ENCODE peak calls at places on chromosome 7, in six cellular contexts. One of them, this sample, is unnamed.

GRCh38 chr7:20482071-20482470 is 133.4 kb upstream of the ABCB5 start:
- DNase-seq in KG1: no peak
- DNase-seq in RKO: no peak
- DNase-seq in KBM-7: no peak
- DNase-seq in astrocyte of the spinal cord: peak
- DNase-seq in lower lobe of right lung: no peak
- DNase-seq in this sample: no peak

GRCh38 chr7:156145184-156145583 is 332.9 kb upstream of the SHH start:
- DNase-seq in KG1: no peak
- DNase-seq in RKO: no peak
- DNase-seq in KBM-7: no peak
- DNase-seq in astrocyte of the spinal cord: no peak
- DNase-seq in lower lobe of right lung: no peak
- DNase-seq in this sample: no peak

GRCh38 chr7:151687523-151688235 is 168.0 kb upstream of the RHEB start:
- DNase-seq in KG1: no peak
- DNase-seq in RKO: peak
- DNase-seq in KBM-7: peak
- DNase-seq in astrocyte of the spinal cord: peak
- DNase-seq in lower lobe of right lung: peak
- DNase-seq in this sample: no peak

GRCh38 chr7:116239434-116239833 is 29.1 kb downstream of the TES start:
- DNase-seq in KG1: no peak
- DNase-seq in RKO: no peak
- DNase-seq in KBM-7: no peak
- DNase-seq in astrocyte of the spinal cord: no peak
- DNase-seq in lower lobe of right lung: no peak
- DNase-seq in this sample: no peak

GRCh38 chr7:145902123-145902522 is 214.5 kb upstream of the CNTNAP2 start:
- DNase-seq in KG1: no peak
- DNase-seq in RKO: no peak
- DNase-seq in KBM-7: no peak
- DNase-seq in astrocyte of the spinal cord: no peak
- DNase-seq in lower lobe of right lung: no peak
- DNase-seq in this sample: no peak

GRCh38 chr7:129752760-129753159 is 141.2 kb downstream of the NRF1 start:
- DNase-seq in KG1: no peak
- DNase-seq in RKO: no peak
- DNase-seq in KBM-7: no peak
- DNase-seq in astrocyte of the spinal cord: no peak
- DNase-seq in lower lobe of right lung: no peak
- DNase-seq in this sample: no peak

GRCh38 chr7:45924283-45924682 is 3.2 kb upstream of the IGFBP3 start:
- DNase-seq in KG1: no peak
- DNase-seq in RKO: peak
- DNase-seq in KBM-7: no peak
- DNase-seq in astrocyte of the spinal cord: peak
- DNase-seq in lower lobe of right lung: no peak
- DNase-seq in this sample: no peak

GRCh38 chr7:98852826-98853225 is 17.0 kb downstream of the TMEM130 start:
- DNase-seq in KG1: no peak
- DNase-seq in RKO: no peak
- DNase-seq in KBM-7: no peak
- DNase-seq in astrocyte of the spinal cord: no peak
- DNase-seq in lower lobe of right lung: no peak
- DNase-seq in this sample: no peak

GRCh38 chr7:139321071-139321745 is 19.9 kb upstream of the FMC1 start:
- DNase-seq in KG1: no peak
- DNase-seq in RKO: peak
- DNase-seq in KBM-7: peak
- DNase-seq in astrocyte of the spinal cord: no peak
- DNase-seq in lower lobe of right lung: no peak
- DNase-seq in this sample: no peak

GRCh38 chr7:28217161-28217560 is 36.6 kb upstream of the JAZF1 start:
- DNase-seq in KG1: no peak
- DNase-seq in RKO: no peak
- DNase-seq in KBM-7: no peak
- DNase-seq in astrocyte of the spinal cord: no peak
- DNase-seq in lower lobe of right lung: no peak
- DNase-seq in this sample: no peak

GRCh38 chr7:28533731-28534531 is 121.6 kb downstream of the CREB5 start:
- DNase-seq in KG1: no peak
- DNase-seq in RKO: no peak
- DNase-seq in KBM-7: no peak
- DNase-seq in astrocyte of the spinal cord: peak
- DNase-seq in lower lobe of right lung: no peak
- DNase-seq in this sample: peak

GRCh38 chr7:95718556-95719410 is 53.6 kb upstream of the DYNC1I1 start:
- DNase-seq in KG1: no peak
- DNase-seq in RKO: peak
- DNase-seq in KBM-7: peak
- DNase-seq in astrocyte of the spinal cord: peak
- DNase-seq in lower lobe of right lung: no peak
- DNase-seq in this sample: peak

GRCh38 chr7:141697211-141697871 is 4.6 kb downstream of the DENND11 start:
- DNase-seq in KG1: no peak
- DNase-seq in RKO: peak
- DNase-seq in KBM-7: no peak
- DNase-seq in astrocyte of the spinal cord: peak
- DNase-seq in lower lobe of right lung: no peak
- DNase-seq in this sample: peak

GRCh38 chr7:155790666-155791065 is 21.6 kb downstream of the SHH start:
- DNase-seq in KG1: no peak
- DNase-seq in RKO: no peak
- DNase-seq in KBM-7: no peak
- DNase-seq in astrocyte of the spinal cord: no peak
- DNase-seq in lower lobe of right lung: no peak
- DNase-seq in this sample: no peak

GRCh38 chr7:130221341-130221740 is 13.7 kb downstream of the SSMEM1 start:
- DNase-seq in KG1: no peak
- DNase-seq in RKO: no peak
- DNase-seq in KBM-7: no peak
- DNase-seq in astrocyte of the spinal cord: no peak
- DNase-seq in lower lobe of right lung: no peak
- DNase-seq in this sample: no peak

GRCh38 chr7:83677180-83677866 is 28.4 kb upstream of the SEMA3E start:
- DNase-seq in KG1: no peak
- DNase-seq in RKO: peak
- DNase-seq in KBM-7: no peak
- DNase-seq in astrocyte of the spinal cord: peak
- DNase-seq in lower lobe of right lung: no peak
- DNase-seq in this sample: no peak

GRCh38 chr7:22287412-22287811 is 69.5 kb downstream of the RAPGEF5 start:
- DNase-seq in KG1: no peak
- DNase-seq in RKO: no peak
- DNase-seq in KBM-7: no peak
- DNase-seq in astrocyte of the spinal cord: no peak
- DNase-seq in lower lobe of right lung: no peak
- DNase-seq in this sample: no peak

GRCh38 chr7:154867068-154867467 is 135.9 kb downstream of the PAXIP1 start:
- DNase-seq in KG1: no peak
- DNase-seq in RKO: no peak
- DNase-seq in KBM-7: no peak
- DNase-seq in astrocyte of the spinal cord: no peak
- DNase-seq in lower lobe of right lung: no peak
- DNase-seq in this sample: no peak

GRCh38 chr7:7934127-7934526 is 34.5 kb upstream of the GLCCI1 start:
- DNase-seq in KG1: no peak
- DNase-seq in RKO: no peak
- DNase-seq in KBM-7: no peak
- DNase-seq in astrocyte of the spinal cord: no peak
- DNase-seq in lower lobe of right lung: no peak
- DNase-seq in this sample: no peak

GRCh38 chr7:106730021-106730420 is 69.1 kb upstream of the CCDC71L start:
- DNase-seq in KG1: no peak
- DNase-seq in RKO: no peak
- DNase-seq in KBM-7: peak
- DNase-seq in astrocyte of the spinal cord: no peak
- DNase-seq in lower lobe of right lung: no peak
- DNase-seq in this sample: no peak

GRCh38 chr7:64687249-64687648 is 21.3 kb downstream of the ZNF107 start:
- DNase-seq in KG1: no peak
- DNase-seq in RKO: no peak
- DNase-seq in KBM-7: no peak
- DNase-seq in astrocyte of the spinal cord: no peak
- DNase-seq in lower lobe of right lung: no peak
- DNase-seq in this sample: no peak

GRCh38 chr7:98054585-98054984 is 52.1 kb upstream of the LMTK2 start:
- DNase-seq in KG1: no peak
- DNase-seq in RKO: no peak
- DNase-seq in KBM-7: no peak
- DNase-seq in astrocyte of the spinal cord: no peak
- DNase-seq in lower lobe of right lung: no peak
- DNase-seq in this sample: no peak

GRCh38 chr7:129066290-129067131 is 11.6 kb upstream of the TNPO3 start:
- DNase-seq in KG1: no peak
- DNase-seq in RKO: peak
- DNase-seq in KBM-7: no peak
- DNase-seq in astrocyte of the spinal cord: peak
- DNase-seq in lower lobe of right lung: no peak
- DNase-seq in this sample: no peak

GRCh38 chr7:158266426-158266816 is 321.2 kb downstream of the PTPRN2 start:
- DNase-seq in KG1: no peak
- DNase-seq in RKO: no peak
- DNase-seq in KBM-7: no peak
- DNase-seq in astrocyte of the spinal cord: no peak
- DNase-seq in lower lobe of right lung: no peak
- DNase-seq in this sample: no peak

GRCh38 chr7:3710122-3710521 is 409.1 kb downstream of the SDK1 start:
- DNase-seq in KG1: no peak
- DNase-seq in RKO: no peak
- DNase-seq in KBM-7: no peak
- DNase-seq in astrocyte of the spinal cord: no peak
- DNase-seq in lower lobe of right lung: no peak
- DNase-seq in this sample: no peak

GRCh38 chr7:140778568-140778967 is 82.1 kb downstream of the NDUFB2 start:
- DNase-seq in KG1: no peak
- DNase-seq in RKO: no peak
- DNase-seq in KBM-7: no peak
- DNase-seq in astrocyte of the spinal cord: no peak
- DNase-seq in lower lobe of right lung: no peak
- DNase-seq in this sample: no peak

GRCh38 chr7:4769753-4770152 is 5.7 kb upstream of the AP5Z1 start:
- DNase-seq in KG1: no peak
- DNase-seq in RKO: no peak
- DNase-seq in KBM-7: no peak
- DNase-seq in astrocyte of the spinal cord: peak
- DNase-seq in lower lobe of right lung: no peak
- DNase-seq in this sample: no peak

GRCh38 chr7:129986600-129986999 is 33.8 kb upstream of the UBE2H start:
- DNase-seq in KG1: no peak
- DNase-seq in RKO: no peak
- DNase-seq in KBM-7: no peak
- DNase-seq in astrocyte of the spinal cord: no peak
- DNase-seq in lower lobe of right lung: no peak
- DNase-seq in this sample: no peak

This sample was measured in globus pallidus.